ENCODE peak calls at places on chromosomes 1 and 21, in four cellular contexts. T, O, Q and D are unnamed samples. For H3K4me1, the result is how much of the 10 kb centered on the place peaks cover.

GRCh38 chr1:59367269-59368006 is 70.5 kb downstream of the FGGY start:
- DNase-seq in O (peak), T (peak), Q (peak), D (no peak)

GRCh38 chr21:45020629-45021427 is 53.6 kb upstream of the ADARB1 start:
- DNase-seq in T (no peak), O (no peak), Q (no peak), D (no peak)

GRCh38 chr1:201795066-201795465 is 33.9 kb upstream of the IPO9 start:
- DNase-seq in T (no peak), O (no peak), Q (no peak), D (no peak)

GRCh38 chr1:205517763-205518162 is 13.3 kb downstream of the CDK18 start:
- DNase-seq in O (no peak), Q (no peak), T (no peak), D (no peak)

GRCh38 chr1:115184951-115185331 is 95.6 kb upstream of the TSPAN2 start:
- DNase-seq in Q (no peak), O (peak), T (no peak), D (no peak)

GRCh38 chr1:201488817-201489581 is 17.9 kb downstream of the CSRP1 start:
- DNase-seq in O (peak), Q (peak), T (no peak), D (no peak)

GRCh38 chr1:245156736-245157505 is 2.1 kb downstream of the KIF26B start:
- DNase-seq in O (peak), T (peak), Q (no peak), D (no peak)

GRCh38 chr21:35508389-35508888 is 459.3 kb upstream of the RUNX1 start:
- DNase-seq in T (peak), O (peak), Q (peak), D (no peak)

GRCh38 chr1:22773981-22774471 is 63.4 kb downstream of the EPHB2 start:
- DNase-seq in T (peak), O (no peak), Q (peak), D (no peak)

GRCh38 chr1:233364695-233365539 is 37.4 kb downstream of the MAP3K21 start:
- DNase-seq in T (no peak), Q (no peak), O (no peak), D (no peak)

GRCh38 chr1:180947901-180948311 is 35.2 kb downstream of the KIAA1614 start:
- DNase-seq in O (no peak), T (no peak), Q (peak), D (no peak)
- H3K4me1 ChIP-seq in O (under half), T (under half), Q (under half), D (under half)

DNA sequence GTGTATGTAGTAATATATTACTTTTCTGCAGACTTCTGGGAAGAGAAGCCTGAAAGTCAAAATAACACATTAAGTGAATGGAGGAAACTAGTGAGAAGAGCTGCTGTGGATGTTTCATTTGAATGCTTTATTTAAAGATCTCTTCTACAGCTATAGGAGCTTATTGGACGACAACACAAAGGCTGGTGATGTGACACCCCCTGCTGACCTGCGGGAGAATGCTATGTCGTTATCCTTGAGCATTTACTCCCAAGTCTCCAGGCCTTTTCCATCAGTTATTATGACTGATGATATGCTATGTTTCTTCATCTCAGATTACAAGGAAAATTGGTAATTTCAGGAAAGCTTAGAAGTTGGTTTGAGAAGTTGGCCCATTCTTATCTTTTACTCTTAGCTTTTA is 22.3 kb upstream of the PLA2G4A start:
- DNase-seq in O (peak), Q (no peak), T (no peak), D (no peak)
- TF ChIP-seq CTCF in O (peak), Q (no peak), T (no peak), D (no peak)

GRCh38 chr1:30190481-30191153 is 532.8 kb downstream of the MATN1 start:
- DNase-seq in T (no peak), Q (no peak), O (no peak), D (no peak)
- H3K27ac ChIP-seq in T (no peak), Q (no peak), O (no peak), D (no peak)

DNA sequence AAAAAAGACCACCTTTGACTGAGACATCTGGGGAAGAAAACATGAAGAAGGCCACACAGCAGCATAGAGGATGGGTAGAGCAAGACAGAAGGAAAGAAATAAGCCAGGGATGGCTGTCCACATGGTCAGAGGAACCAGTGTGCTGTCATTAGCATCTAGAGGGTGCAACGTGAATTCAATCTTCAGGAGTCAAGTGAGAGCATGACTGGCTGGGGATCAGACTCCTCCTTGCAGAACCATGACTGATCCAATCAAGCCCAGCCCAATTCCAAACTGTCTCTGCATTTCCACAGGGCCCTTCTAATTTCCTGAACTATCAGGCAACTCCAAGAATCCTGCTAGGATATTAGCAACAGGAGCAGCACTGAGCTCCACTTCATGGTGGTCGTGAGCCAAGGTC is 166.9 kb upstream of the CAMK1G start:
- DNase-seq in O (peak), T (no peak), Q (no peak), D (no peak)
- H3K4me1 ChIP-seq in O (half or more), T (under half), Q (under half), D (under half)

GRCh38 chr1:14808768-14809167 is 210.3 kb downstream of the KAZN start:
- DNase-seq in Q (no peak), T (no peak), O (no peak), D (no peak)
- TF ChIP-seq CTCF in Q (no peak), T (no peak), O (no peak), D (no peak)

GRCh38 chr1:40392206-40392605 is 18.7 kb downstream of the SMAP2 start:
- DNase-seq in O (no peak), T (no peak), Q (no peak), D (no peak)

GRCh38 chr1:40393173-40393572 is 19.6 kb downstream of the SMAP2 start:
- DNase-seq in T (no peak), O (no peak), Q (no peak), D (no peak)

GRCh38 chr1:40396420-40396819 is 22.9 kb downstream of the SMAP2 start:
- DNase-seq in Q (no peak), O (no peak), T (no peak), D (no peak)

GRCh38 chr1:40395211-40396175 is 22.0 kb downstream of the SMAP2 start:
- DNase-seq in Q (no peak), O (no peak), T (no peak), D (no peak)

GRCh38 chr1:40394456-40395172 is 21.1 kb downstream of the SMAP2 start:
- DNase-seq in Q (no peak), T (no peak), O (no peak), D (no peak)
- H3K27ac ChIP-seq in Q (no peak), T (peak), O (no peak), D (peak)

DNA sequence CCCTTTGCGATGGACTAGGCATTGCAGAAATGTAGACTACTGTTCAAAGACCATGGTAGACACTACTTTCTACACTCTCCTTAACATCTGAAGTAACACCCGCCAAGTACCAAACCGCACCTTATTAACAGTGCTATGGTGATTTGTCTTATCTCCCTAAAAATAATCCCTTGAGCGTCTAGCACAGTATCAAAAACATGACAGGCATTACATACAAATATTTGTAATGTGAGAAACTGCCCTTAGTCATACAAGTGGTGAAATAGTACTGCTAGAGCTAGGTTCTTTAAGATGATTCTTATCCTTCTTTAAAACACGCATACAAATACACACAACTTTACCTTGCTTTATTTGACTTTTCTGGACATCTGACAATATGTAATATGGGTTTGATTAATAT is 27.2 kb downstream of the PUM1 start:
- DNase-seq in O (peak), T (no peak), Q (no peak), D (no peak)
- H3K4me1 ChIP-seq in O (under half), T (under half), Q (under half), D (under half)

DNA sequence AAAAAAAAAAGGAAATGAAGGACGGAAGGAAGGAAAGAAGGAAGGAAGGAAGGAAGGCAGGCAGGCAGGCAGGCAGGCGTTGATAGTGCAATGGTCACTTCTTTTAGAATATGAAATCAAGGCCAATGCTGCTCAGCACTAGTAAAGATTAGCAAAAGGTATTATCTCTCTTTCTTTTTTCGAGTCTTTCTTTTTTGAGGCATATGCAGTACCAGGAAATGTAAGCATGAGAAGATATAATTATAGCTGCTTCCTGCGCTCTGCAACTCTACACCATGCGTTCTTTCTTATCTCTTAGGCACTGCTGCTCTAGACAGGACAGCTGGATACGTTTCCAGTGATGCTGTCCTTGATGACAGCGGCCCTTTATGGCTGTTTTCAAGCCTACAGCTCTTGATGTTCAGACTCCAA is 1512.5 kb upstream of the B3GALT2 start:
- DNase-seq in T (no peak), Q (no peak), O (no peak), D (no peak)
- TF ChIP-seq CTCF in T (no peak), Q (no peak), O (no peak), D (no peak)